ENCODE peak calls at places on chromosomes 5 and 9, in five cellular contexts. Y, R, X, G and Q are unnamed samples.

GRCh38 chr9:83379045-83379444 is 159.2 kb downstream of the FRMD3 start:
- DNase-seq in G (no peak), R (no peak), Y (no peak), X (no peak), Q (no peak)

GRCh38 chr9:114122152-114122615 is 23.1 kb upstream of the KIF12 start:
- DNase-seq in X (no peak), R (no peak), Y (no peak), G (no peak), Q (no peak)

GRCh38 chr5:22846686-22847085 is 6.5 kb downstream of the CDH12 start:
- DNase-seq in Y (no peak), X (no peak), G (no peak), R (no peak), Q (no peak)

GRCh38 chr9:88988796-88989641 is 2.2 kb upstream of the S1PR3 start:
- DNase-seq in X (no peak), G (no peak), R (peak; percentile 64), Y (no peak), Q (peak; percentile 73)

GRCh38 chr5:149358818-149359217 is 972 bp downstream of the PCYOX1L start:
- DNase-seq in R (peak; percentile 61), G (no peak), Y (no peak), X (no peak), Q (no peak)

GRCh38 chr5:177982072-177982727 is 13.8 kb downstream of the PROP1 start:
- DNase-seq in G (no peak), Y (no peak), R (peak; percentile 4), X (no peak), Q (no peak)

GRCh38 chr5:146731909-146732659 is 146.5 kb downstream of the PPP2R2B start:
- DNase-seq in R (peak; percentile 95), Y (no peak), G (no peak), X (no peak), Q (peak; percentile 97)

GRCh38 chr5:5752844-5753243 is 330.4 kb downstream of the ICE1 start:
- DNase-seq in Y (no peak), G (no peak), X (no peak), R (no peak), Q (no peak)

GRCh38 chr5:179240561-179240960 is 104.7 kb downstream of the ADAMTS2 start:
- DNase-seq in X (no peak), Y (no peak), R (no peak), G (no peak), Q (no peak)

GRCh38 chr9:1005043-1005667 is 28.7 kb downstream of the DMRT3 start:
- DNase-seq in X (no peak), Y (peak; percentile 48), G (peak; percentile 37), R (peak; percentile 61), Q (peak; percentile 38)

GRCh38 chr9:121838757-121839669 is 187.6 kb downstream of the DAB2IP start:
- DNase-seq in X (no peak), Y (no peak), G (no peak), R (no peak), Q (no peak)

GRCh38 chr9:12972608-12973589 is 198.1 kb downstream of the LURAP1L start:
- DNase-seq in X (peak; percentile 29), R (no peak), G (no peak), Y (no peak), Q (peak; percentile 91)

GRCh38 chr5:77892061-77893010 is 116.2 kb upstream of the TBCA start:
- DNase-seq in G (no peak), Y (no peak), X (no peak), R (no peak), Q (peak; percentile 32)